ENCODE peak calls at places on chromosomes 1 and 21, in eight cellular contexts. P is activated naive CD8-positive, alpha-beta T cell treated with anti-CD3 and anti-CD28 coated beads, Interleukin-2, amount 50 U/mL, for 24 hours; A is COLO829; X is body of pancreas; T is progenitor cell of endocrine pancreas; W is esophagus muscularis mucosa; F is pulmonary artery endothelial cell; G is lung. R is an unnamed sample.

GRCh38 chr1:150066838-150067183 is 765 bp upstream of the VPS45 start:
- DNase-seq in F (no peak), W (no peak), G (peak; percentile 44), X (peak; percentile 53), T (peak; percentile 42), A (no peak), P (peak; percentile 60), R (peak; percentile 69)

GRCh38 chr1:43978551-43979260 is at the start of gene B4GALT2:
- DNase-seq in A (no peak), X (peak; percentile 68), G (no peak), T (peak; percentile 34), P (peak; percentile 58), W (no peak), F (no peak), R (peak; percentile 70)

GRCh38 chr1:50422946-50423669 is at the start of gene DMRTA2:
- DNase-seq in A (peak; percentile 57), G (no peak), F (no peak), T (peak; percentile 33), W (no peak), P (no peak), X (no peak), R (no peak)

GRCh38 chr1:172325562-172325961 is 94.9 kb upstream of the C1orf105 start:
- DNase-seq in P (no peak), F (no peak), A (peak; percentile 48), T (no peak), X (no peak), G (no peak), W (no peak), R (peak; percentile 38)

GRCh38 chr1:217660353-217661062 is 29.4 kb downstream of the SPATA17 start:
- DNase-seq in F (no peak), T (no peak), W (no peak), A (peak; percentile 62), G (no peak), P (no peak), X (no peak), R (peak; percentile 59)

GRCh38 chr1:211797994-211798393 is 32.6 kb downstream of the LPGAT1 start:
- DNase-seq in F (no peak), G (no peak), A (no peak), X (no peak), T (no peak), P (no peak), W (no peak), R (no peak)

GRCh38 chr1:189970331-189971230 is 507.1 kb downstream of the BRINP3 start:
- DNase-seq in G (no peak), F (no peak), W (no peak), P (no peak), T (no peak), X (no peak), A (no peak), R (no peak)

GRCh38 chr21:15015622-15016471 is 49.0 kb downstream of the NRIP1 start:
- DNase-seq in A (no peak), F (no peak), W (no peak), P (no peak), X (no peak), T (no peak), G (no peak), R (peak; percentile 34)

GRCh38 chr1:110056776-110057175 is 13.7 kb downstream of the ALX3 start:
- DNase-seq in G (no peak), X (no peak), F (no peak), T (no peak), A (peak; percentile 30), P (no peak), W (no peak), R (peak; percentile 89)

GRCh38 chr1:25871704-25872494 is 3.6 kb downstream of the PAQR7 start:
- DNase-seq in X (peak; percentile 95), T (no peak), A (no peak), G (peak; percentile 74), W (no peak), F (no peak), P (no peak), R (peak; percentile 61)

GRCh38 chr1:115458426-115459114 is 120.5 kb upstream of the NGF start:
- DNase-seq in W (no peak), P (no peak), X (no peak), F (no peak), T (no peak), A (no peak), G (no peak), R (no peak)

GRCh38 chr1:151832318-151832984 is 849 bp upstream of the RORC start:
- DNase-seq in F (no peak), P (no peak), T (no peak), W (no peak), A (no peak), X (peak; percentile 100), G (peak; percentile 92), R (peak; percentile 79)

GRCh38 chr1:164625004-164625617 is 66.1 kb downstream of the PBX1 start:
- DNase-seq in W (no peak), T (no peak), X (no peak), A (no peak), P (no peak), F (no peak), G (no peak), R (no peak)

GRCh38 chr1:55428944-55429931 is 214.1 kb upstream of the USP24 start:
- DNase-seq in W (peak; percentile 92), X (peak; percentile 19), G (peak; percentile 76), T (no peak), A (peak; percentile 72), F (peak; percentile 98), P (no peak), R (peak; percentile 97)

GRCh38 chr1:31405578-31406245 is 7.3 kb upstream of the SERINC2 start:
- DNase-seq in W (no peak), P (no peak), A (no peak), F (no peak), G (no peak), X (no peak), T (no peak), R (peak; percentile 86)

GRCh38 chr1:18157352-18157751 is 49.8 kb downstream of the IGSF21 start:
- DNase-seq in A (no peak), P (no peak), T (no peak), G (no peak), F (no peak), X (no peak), W (no peak), R (no peak)

GRCh38 chr1:41475346-41475745 is 9.1 kb downstream of the EDN2 start:
- DNase-seq in T (no peak), P (no peak), A (no peak), W (no peak), X (no peak), F (no peak), G (no peak), R (no peak)

GRCh38 chr1:202624781-202625108 is 85.5 kb downstream of the SYT2 start:
- DNase-seq in F (no peak), X (no peak), T (no peak), A (no peak), W (no peak), P (no peak), G (no peak), R (no peak)

GRCh38 chr1:93605026-93605425 is 76.6 kb downstream of the BCAR3 start:
- DNase-seq in T (no peak), P (no peak), W (no peak), G (no peak), F (no peak), X (no peak), A (no peak), R (no peak)

GRCh38 chr1:204261746-204262505 is 48.1 kb upstream of the GOLT1A start:
- DNase-seq in W (no peak), F (no peak), G (no peak), P (no peak), A (no peak), X (no peak), T (no peak), R (peak; percentile 58)

GRCh38 chr1:71561729-71562128 is 480.9 kb upstream of the ZRANB2 start:
- DNase-seq in G (no peak), P (no peak), W (no peak), A (peak; percentile 73), T (no peak), X (no peak), F (no peak), R (no peak)

GRCh38 chr1:180221461-180221860 is 8.6 kb upstream of the LHX4 start:
- DNase-seq in X (no peak), P (no peak), W (no peak), G (no peak), A (no peak), F (no peak), T (no peak), R (no peak)

GRCh38 chr1:201740609-201741231 is 88.2 kb upstream of the IPO9 start:
- DNase-seq in A (no peak), X (no peak), F (no peak), T (no peak), W (no peak), G (no peak), P (no peak), R (no peak)

GRCh38 chr1:230832466-230832865 is 35.9 kb downstream of the C1orf198 start:
- DNase-seq in T (no peak), G (peak; percentile 0), F (no peak), W (peak; percentile 72), A (no peak), X (no peak), P (no peak), R (peak; percentile 45)

GRCh38 chr1:232428036-232428600 is 201.8 kb downstream of the SIPA1L2 start:
- DNase-seq in G (no peak), P (no peak), T (no peak), W (no peak), F (no peak), X (no peak), A (no peak), R (no peak)

GRCh38 chr21:31552826-31553225 is 106.7 kb upstream of the SOD1 start:
- DNase-seq in W (no peak), G (no peak), T (no peak), X (no peak), A (no peak), F (no peak), P (no peak), R (no peak)

GRCh38 chr1:205992218-205992882 is 10.8 kb downstream of the RAB7B start:
- DNase-seq in A (no peak), T (no peak), W (no peak), F (no peak), P (no peak), X (no peak), G (no peak), R (no peak)

GRCh38 chr1:246569248-246570238 is 3.3 kb downstream of the CNST start:
- DNase-seq in X (no peak), G (no peak), P (no peak), T (no peak), W (no peak), F (peak; percentile 81), A (no peak), R (no peak)

GRCh38 chr1:17498214-17498613 is 41.3 kb upstream of the ARHGEF10L start:
- DNase-seq in G (no peak), W (no peak), X (no peak), F (no peak), T (no peak), P (no peak), A (no peak), R (no peak)

GRCh38 chr1:198906739-198907422 is 268.0 kb downstream of the PTPRC start:
- DNase-seq in T (no peak), G (no peak), W (no peak), A (no peak), X (no peak), P (no peak), F (no peak), R (no peak)

GRCh38 chr1:99163671-99164070 is 100.6 kb upstream of the PLPPR4 start:
- DNase-seq in P (no peak), F (no peak), W (no peak), T (no peak), X (no peak), A (no peak), G (no peak), R (no peak)

GRCh38 chr1:154759196-154759595 is 110.9 kb downstream of the KCNN3 start:
- DNase-seq in X (no peak), A (no peak), W (no peak), P (peak; percentile 77), F (no peak), T (no peak), G (no peak), R (no peak)

GRCh38 chr1:37055631-37056030 is 21.3 kb upstream of the GRIK3 start:
- DNase-seq in X (no peak), T (no peak), G (no peak), A (no peak), W (no peak), P (no peak), F (no peak), R (no peak)

GRCh38 chr1:53288247-53289049 is 39.4 kb downstream of the LRP8 start:
- DNase-seq in A (no peak), P (no peak), G (no peak), X (no peak), W (no peak), F (no peak), T (no peak), R (no peak)